ENCODE peak calls at places on chromosome 11, in ten cellular contexts. J is astrocyte of the spinal cord; M is IMR-90; K is activated CD4-positive, CD25-positive, alpha-beta regulatory T cell treated with anti-CD3 and anti-CD28 coated beads, Interleukin-2, amount 50 U/mL, for 16 hours; V is cardiac fibroblast; L is foreskin fibroblast; D is RCC 7860; Y is gastrocnemius medialis; E is activated CD8-positive, alpha-beta memory T cell treated with anti-CD3 and anti-CD28 coated beads, Interleukin-2, amount 50 U/mL, for 4 hours; A is activated naive CD4-positive, alpha-beta T cell. R is an unnamed sample.

GRCh38 chr11:68038226-68038717 is 553 bp upstream of the TCIRG1 start:
- DNase-seq in J (no peak), M (no peak), K (no peak), V (no peak), L (no peak), D (no peak), Y (no peak), E (no peak), A (no peak), R (no peak)

GRCh38 chr11:4983851-4984250 is 10.8 kb upstream of the OR51L1 start:
- DNase-seq in J (no peak), M (no peak), K (no peak), V (no peak), L (no peak), D (peak), Y (no peak), E (no peak), A (no peak), R (no peak)

GRCh38 chr11:47399860-47400812 is 8.3 kb upstream of the SLC39A13 start:
- DNase-seq in J (no peak), M (no peak), K (no peak), V (no peak), L (no peak), D (no peak), Y (no peak), E (no peak), A (no peak), R (peak)

GRCh38 chr11:15716550-15716949 is 601.8 kb downstream of the INSC start:
- DNase-seq in J (peak), M (peak), K (no peak), V (no peak), L (no peak), D (no peak), Y (no peak), E (no peak), A (no peak), R (no peak)

GRCh38 chr11:846496-847098 is 3.9 kb downstream of the TSPAN4 start:
- DNase-seq in J (no peak), M (peak), K (no peak), V (no peak), L (peak), D (no peak), Y (no peak), E (no peak), A (no peak), R (no peak)

GRCh38 chr11:118687906-118688305 is 8.5 kb upstream of the TREH start:
- DNase-seq in J (no peak), M (no peak), K (no peak), V (no peak), L (no peak), D (no peak), Y (no peak), E (no peak), A (no peak), R (no peak)

GRCh38 chr11:128553662-128554392 is 33.5 kb downstream of the ETS1 start:
- DNase-seq in J (peak), M (peak), K (no peak), V (peak), L (peak), D (no peak), Y (no peak), E (no peak), A (no peak), R (no peak)

GRCh38 chr11:17652556-17652955 is 66.8 kb upstream of the MYOD1 start:
- DNase-seq in J (no peak), M (no peak), K (no peak), V (no peak), L (no peak), D (no peak), Y (no peak), E (no peak), A (no peak), R (no peak)

R was measured in activated gamma-delta T cell.